ENCODE peak calls at places on chromosomes 11 and 22, in eight cellular contexts. One of them, this sample, is unnamed.

GRCh38 chr11:71418643-71419042 is 29.6 kb downstream of the DHCR7 start:
- DNase-seq in heart right ventricle: no peak
- DNase-seq in AG08395: no peak
- DNase-seq in NCI-H1092: no peak
- DNase-seq in left cardiac atrium: no peak
- DNase-seq in DMS79 treated with DMSO at 0.1 percent for 48 hours: no peak
- DNase-seq in HL-60: no peak
- DNase-seq in H54: no peak
- DNase-seq in this sample: no peak

GRCh38 chr11:93668171-93668570 is 6.7 kb downstream of the CEP295 start:
- DNase-seq in DMS79 treated with DMSO at 0.1 percent for 48 hours: no peak
- DNase-seq in HL-60: no peak
- DNase-seq in heart right ventricle: no peak
- DNase-seq in NCI-H1092: no peak
- DNase-seq in AG08395: no peak
- DNase-seq in left cardiac atrium: no peak
- DNase-seq in H54: no peak
- DNase-seq in this sample: peak; percentile 64

GRCh38 chr11:133020321-133020720 is 512.0 kb downstream of the OPCML start:
- DNase-seq in DMS79 treated with DMSO at 0.1 percent for 48 hours: no peak
- DNase-seq in HL-60: no peak
- DNase-seq in AG08395: no peak
- DNase-seq in NCI-H1092: no peak
- DNase-seq in left cardiac atrium: no peak
- DNase-seq in H54: no peak
- DNase-seq in heart right ventricle: no peak
- DNase-seq in this sample: no peak

GRCh38 chr11:120304526-120304925 is 20.6 kb upstream of the TLCD5 start:
- DNase-seq in left cardiac atrium: no peak
- DNase-seq in AG08395: peak; percentile 28
- DNase-seq in DMS79 treated with DMSO at 0.1 percent for 48 hours: no peak
- DNase-seq in H54: peak; percentile 25
- DNase-seq in HL-60: no peak
- DNase-seq in NCI-H1092: no peak
- DNase-seq in heart right ventricle: no peak
- DNase-seq in this sample: no peak

GRCh38 chr22:29334696-29335344 is 19.3 kb upstream of the RASL10A start:
- DNase-seq in heart right ventricle: no peak
- DNase-seq in HL-60: no peak
- DNase-seq in NCI-H1092: no peak
- DNase-seq in H54: no peak
- DNase-seq in DMS79 treated with DMSO at 0.1 percent for 48 hours: no peak
- DNase-seq in AG08395: no peak
- DNase-seq in left cardiac atrium: no peak
- DNase-seq in this sample: no peak

GRCh38 chr11:77883775-77884174 is 62.8 kb downstream of the AAMDC start:
- DNase-seq in HL-60: no peak
- DNase-seq in NCI-H1092: no peak
- DNase-seq in heart right ventricle: no peak
- DNase-seq in left cardiac atrium: no peak
- DNase-seq in AG08395: peak; percentile 16
- DNase-seq in H54: no peak
- DNase-seq in DMS79 treated with DMSO at 0.1 percent for 48 hours: no peak
- DNase-seq in this sample: no peak

GRCh38 chr22:23450434-23450795 is 129.7 kb downstream of the IGLL1 start:
- DNase-seq in DMS79 treated with DMSO at 0.1 percent for 48 hours: no peak
- DNase-seq in HL-60: no peak
- DNase-seq in left cardiac atrium: no peak
- DNase-seq in AG08395: no peak
- DNase-seq in NCI-H1092: no peak
- DNase-seq in heart right ventricle: no peak
- DNase-seq in H54: no peak
- DNase-seq in this sample: no peak

GRCh38 chr11:48036466-48036865 is 56.1 kb downstream of the PTPRJ start:
- DNase-seq in DMS79 treated with DMSO at 0.1 percent for 48 hours: no peak
- DNase-seq in left cardiac atrium: no peak
- DNase-seq in HL-60: no peak
- DNase-seq in AG08395: no peak
- DNase-seq in heart right ventricle: no peak
- DNase-seq in H54: no peak
- DNase-seq in NCI-H1092: no peak
- DNase-seq in this sample: no peak

GRCh38 chr11:11491589-11491988 is 130.2 kb downstream of the GALNT18 start:
- DNase-seq in heart right ventricle: no peak
- DNase-seq in DMS79 treated with DMSO at 0.1 percent for 48 hours: no peak
- DNase-seq in left cardiac atrium: no peak
- DNase-seq in NCI-H1092: no peak
- DNase-seq in HL-60: no peak
- DNase-seq in AG08395: no peak
- DNase-seq in H54: no peak
- DNase-seq in this sample: no peak

GRCh38 chr11:129115652-129116585 is 76.2 kb downstream of the ARHGAP32 start:
- DNase-seq in AG08395: peak; percentile 48
- DNase-seq in left cardiac atrium: no peak
- DNase-seq in NCI-H1092: no peak
- DNase-seq in H54: no peak
- DNase-seq in heart right ventricle: no peak
- DNase-seq in DMS79 treated with DMSO at 0.1 percent for 48 hours: no peak
- DNase-seq in HL-60: no peak
- DNase-seq in this sample: peak; percentile 25

GRCh38 chr11:57514538-57515331 is 767 bp downstream of the SLC43A1 start:
- DNase-seq in NCI-H1092: peak; percentile 45
- DNase-seq in H54: no peak
- DNase-seq in HL-60: peak; percentile 62
- DNase-seq in AG08395: peak; percentile 57
- DNase-seq in left cardiac atrium: peak; percentile 75
- DNase-seq in heart right ventricle: peak; percentile 63
- DNase-seq in DMS79 treated with DMSO at 0.1 percent for 48 hours: no peak
- DNase-seq in this sample: no peak

GRCh38 chr11:34278708-34279297 is 79.0 kb downstream of the ABTB2 start:
- DNase-seq in AG08395: no peak
- DNase-seq in DMS79 treated with DMSO at 0.1 percent for 48 hours: peak; percentile 40
- DNase-seq in HL-60: no peak
- DNase-seq in left cardiac atrium: no peak
- DNase-seq in H54: no peak
- DNase-seq in heart right ventricle: no peak
- DNase-seq in NCI-H1092: no peak
- DNase-seq in this sample: no peak

GRCh38 chr11:363948-364761 is 5.1 kb upstream of the B4GALNT4 start:
- DNase-seq in left cardiac atrium: peak; percentile 31
- DNase-seq in H54: peak; percentile 99
- DNase-seq in heart right ventricle: no peak
- DNase-seq in HL-60: no peak
- DNase-seq in DMS79 treated with DMSO at 0.1 percent for 48 hours: no peak
- DNase-seq in AG08395: peak; percentile 61
- DNase-seq in NCI-H1092: peak; percentile 55
- DNase-seq in this sample: peak; percentile 24

GRCh38 chr22:35561796-35562526 is 21.3 kb downstream of the RASD2 start:
- DNase-seq in H54: peak; percentile 79
- DNase-seq in HL-60: no peak
- DNase-seq in AG08395: peak; percentile 47
- DNase-seq in DMS79 treated with DMSO at 0.1 percent for 48 hours: no peak
- DNase-seq in left cardiac atrium: no peak
- DNase-seq in heart right ventricle: no peak
- DNase-seq in NCI-H1092: no peak
- DNase-seq in this sample: peak; percentile 25

GRCh38 chr22:30705710-30706651 is 11.3 kb downstream of the OSBP2 start:
- DNase-seq in HL-60: peak; percentile 49
- DNase-seq in DMS79 treated with DMSO at 0.1 percent for 48 hours: no peak
- DNase-seq in heart right ventricle: no peak
- DNase-seq in left cardiac atrium: no peak
- DNase-seq in NCI-H1092: peak; percentile 58
- DNase-seq in AG08395: peak; percentile 91
- DNase-seq in H54: peak; percentile 15
- DNase-seq in this sample: peak; percentile 78

GRCh38 chr11:19432370-19433163 is 191.8 kb upstream of the E2F8 start:
- DNase-seq in AG08395: peak; percentile 82
- DNase-seq in NCI-H1092: no peak
- DNase-seq in heart right ventricle: no peak
- DNase-seq in DMS79 treated with DMSO at 0.1 percent for 48 hours: peak; percentile 82
- DNase-seq in HL-60: no peak
- DNase-seq in H54: peak; percentile 30
- DNase-seq in left cardiac atrium: no peak
- DNase-seq in this sample: peak; percentile 53

This sample was measured in HFFc6.